ENCODE peak calls at places on chromosomes 13 and 19, in four cellular contexts. One of them, this sample, is unnamed.

GRCh38 chr13:109547942-109548860 is 238.2 kb downstream of the IRS2 start:
- DNase-seq in BJ: no peak
- DNase-seq in foreskin fibroblast: no peak
- DNase-seq in HEK293T: no peak
- DNase-seq in this sample: no peak

GRCh38 chr13:24842533-24843278 is 78.7 kb downstream of the RNF17 start:
- DNase-seq in BJ: no peak
- DNase-seq in HEK293T: no peak
- DNase-seq in foreskin fibroblast: no peak
- DNase-seq in this sample: no peak

GRCh38 chr19:10654610-10655456 is 687 bp downstream of the ILF3 start:
- DNase-seq in foreskin fibroblast: no peak
- DNase-seq in BJ: no peak
- DNase-seq in HEK293T: peak; percentile 74
- DNase-seq in this sample: no peak

GRCh38 chr13:102793583-102794355 is 5.0 kb downstream of the POGLUT2 start:
- DNase-seq in foreskin fibroblast: no peak
- DNase-seq in BJ: no peak
- DNase-seq in HEK293T: no peak
- DNase-seq in this sample: no peak

GRCh38 chr19:46992699-46993535 is 26.7 kb upstream of the NPAS1 start:
- DNase-seq in BJ: no peak
- DNase-seq in HEK293T: no peak
- DNase-seq in foreskin fibroblast: no peak
- DNase-seq in this sample: no peak

GRCh38 chr19:18193388-18194207 is 580 bp downstream of the MPV17L2 start:
- DNase-seq in foreskin fibroblast: no peak
- DNase-seq in HEK293T: no peak
- DNase-seq in BJ: no peak
- DNase-seq in this sample: no peak

GRCh38 chr19:7099597-7099921 is 30.1 kb downstream of the ZNF557 start:
- DNase-seq in foreskin fibroblast: no peak
- DNase-seq in HEK293T: no peak
- DNase-seq in BJ: peak; percentile 26
- DNase-seq in this sample: no peak

GRCh38 chr19:1068111-1069001 is 1.4 kb downstream of the ARHGAP45 start:
- DNase-seq in foreskin fibroblast: no peak
- DNase-seq in BJ: no peak
- DNase-seq in HEK293T: no peak
- DNase-seq in this sample: peak; percentile 63

GRCh38 chr19:43429395-43429794 is 14.7 kb downstream of the TEX101 start:
- DNase-seq in foreskin fibroblast: no peak
- DNase-seq in HEK293T: no peak
- DNase-seq in BJ: no peak
- DNase-seq in this sample: no peak

GRCh38 chr19:15113245-15114152 is 6.3 kb downstream of the SYDE1 start:
- DNase-seq in BJ: no peak
- DNase-seq in foreskin fibroblast: no peak
- DNase-seq in HEK293T: no peak
- DNase-seq in this sample: no peak

GRCh38 chr13:30047154-30047874 is 196.9 kb upstream of the UBL3 start:
- DNase-seq in foreskin fibroblast: no peak
- DNase-seq in BJ: no peak
- DNase-seq in HEK293T: no peak
- DNase-seq in this sample: no peak

GRCh38 chr13:38398810-38399493 is 49.3 kb downstream of the UFM1 start:
- DNase-seq in BJ: peak; percentile 85
- DNase-seq in foreskin fibroblast: peak; percentile 93
- DNase-seq in HEK293T: no peak
- DNase-seq in this sample: no peak

GRCh38 chr13:98405690-98406344 is 171.1 kb downstream of the STK24 start:
- DNase-seq in foreskin fibroblast: no peak
- DNase-seq in HEK293T: no peak
- DNase-seq in BJ: no peak
- DNase-seq in this sample: no peak

GRCh38 chr13:49855930-49856329 is 63.4 kb upstream of the KPNA3 start:
- DNase-seq in HEK293T: no peak
- DNase-seq in foreskin fibroblast: no peak
- DNase-seq in BJ: no peak
- DNase-seq in this sample: no peak

GRCh38 chr19:1615156-1615765 is 10.0 kb upstream of the UQCR11 start:
- DNase-seq in BJ: no peak
- DNase-seq in foreskin fibroblast: no peak
- DNase-seq in HEK293T: no peak
- DNase-seq in this sample: no peak

GRCh38 chr19:57946316-57946715 is 1.2 kb downstream of the ZNF256 start:
- DNase-seq in HEK293T: no peak
- DNase-seq in foreskin fibroblast: no peak
- DNase-seq in BJ: no peak
- DNase-seq in this sample: no peak

GRCh38 chr19:47190167-47190727 is 40.8 kb downstream of the BBC3 start:
- DNase-seq in BJ: no peak
- DNase-seq in foreskin fibroblast: peak; percentile 58
- DNase-seq in HEK293T: no peak
- DNase-seq in this sample: no peak

GRCh38 chr13:105090244-105090643 is 1445.2 kb downstream of the EFNB2 start:
- DNase-seq in HEK293T: no peak
- DNase-seq in BJ: no peak
- DNase-seq in foreskin fibroblast: no peak
- DNase-seq in this sample: no peak

GRCh38 chr13:101209206-101209893 is 207.0 kb downstream of the NALCN start:
- DNase-seq in foreskin fibroblast: no peak
- DNase-seq in HEK293T: no peak
- DNase-seq in BJ: no peak
- DNase-seq in this sample: no peak

GRCh38 chr13:73816702-73817101 is 317.5 kb downstream of the KLF12 start:
- DNase-seq in HEK293T: no peak
- DNase-seq in BJ: no peak
- DNase-seq in foreskin fibroblast: no peak
- DNase-seq in this sample: no peak

GRCh38 chr19:33402421-33403220 is 29.1 kb downstream of the CEBPG start:
- DNase-seq in BJ: no peak
- DNase-seq in HEK293T: no peak
- DNase-seq in foreskin fibroblast: no peak
- DNase-seq in this sample: no peak

This sample was measured in natural killer cell.